ENCODE peak calls at places on chromosomes 13 and 19, in four cellular contexts. S is Peyer's patch, G is body of pancreas, P is gastrocnemius medialis. D is an unnamed sample.

GRCh38 chr19:47729468-47729798 is 15.9 kb upstream of the NOP53 start:
- DNase-seq in P (no peak), G (peak), S (no peak), D (peak)

GRCh38 chr13:43196171-43196611 is 172.8 kb downstream of the DNAJC15 start:
- DNase-seq in P (no peak), G (peak), S (no peak), D (no peak)

GRCh38 chr13:41311607-41312500 is 787 bp downstream of the NAA16 start:
- DNase-seq in P (no peak), S (peak), G (peak), D (peak)

GRCh38 chr19:10227215-10227971 is 3.7 kb downstream of the S1PR2 start:
- DNase-seq in G (peak), P (no peak), S (no peak), D (peak)

GRCh38 chr13:73879346-73880020 is 254.7 kb downstream of the KLF12 start:
- DNase-seq in G (no peak), S (no peak), P (no peak), D (no peak)

GRCh38 chr19:12202250-12202649 is 39.4 kb downstream of the ZNF136 start:
- DNase-seq in S (peak), G (peak), P (no peak), D (peak)

GRCh38 chr13:109156181-109156935 is 526.9 kb downstream of the MYO16 start:
- DNase-seq in S (no peak), P (peak), G (no peak), D (peak)

GRCh38 chr13:110648848-110649421 is 33.6 kb downstream of the NAXD start:
- DNase-seq in P (no peak), S (no peak), G (no peak), D (no peak)

GRCh38 chr19:51096473-51097165 is 11.6 kb downstream of the CTU1 start:
- DNase-seq in S (no peak), G (peak), P (no peak), D (no peak)

GRCh38 chr19:44905437-44906160 is at the start of gene APOE:
- DNase-seq in S (no peak), P (no peak), G (no peak), D (no peak)

GRCh38 chr19:48796468-48797083 is 14.3 kb downstream of the BCAT2 start:
- DNase-seq in G (no peak), S (no peak), P (no peak), D (no peak)

DNA sequence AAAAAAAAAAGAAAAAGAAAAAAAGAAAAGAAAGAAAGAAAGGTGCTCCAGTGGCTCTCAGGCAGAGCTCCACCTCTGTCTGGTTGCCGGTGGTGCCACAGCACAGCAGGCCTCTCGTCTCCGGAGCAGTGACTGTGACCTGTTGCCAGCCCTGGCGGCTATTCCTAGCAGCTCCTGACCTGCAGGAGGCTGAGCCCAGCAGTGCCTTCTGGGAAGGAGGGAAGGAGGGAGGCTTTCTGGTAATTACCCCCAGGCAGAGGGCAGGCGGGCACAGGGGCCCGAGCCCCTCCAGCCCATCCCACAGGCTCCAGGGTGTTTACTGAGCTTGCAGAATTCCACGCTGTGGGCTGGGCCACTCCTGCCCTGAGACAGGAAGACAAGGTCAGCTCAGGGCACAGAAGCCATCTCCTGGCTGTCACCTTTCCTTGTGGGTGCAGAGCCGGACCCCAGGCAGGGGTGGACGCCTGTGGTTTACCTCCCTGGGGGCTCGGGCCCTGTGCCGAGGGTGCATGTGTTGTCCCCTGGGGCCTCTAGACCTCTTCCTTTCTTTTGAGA is 77.9 kb downstream of the GNG7 start:
- DNase-seq in P (peak), S (peak), G (peak), D (peak)
- TF ChIP-seq POLR2A in P (peak), S (no peak), G (no peak), D (peak)

DNA sequence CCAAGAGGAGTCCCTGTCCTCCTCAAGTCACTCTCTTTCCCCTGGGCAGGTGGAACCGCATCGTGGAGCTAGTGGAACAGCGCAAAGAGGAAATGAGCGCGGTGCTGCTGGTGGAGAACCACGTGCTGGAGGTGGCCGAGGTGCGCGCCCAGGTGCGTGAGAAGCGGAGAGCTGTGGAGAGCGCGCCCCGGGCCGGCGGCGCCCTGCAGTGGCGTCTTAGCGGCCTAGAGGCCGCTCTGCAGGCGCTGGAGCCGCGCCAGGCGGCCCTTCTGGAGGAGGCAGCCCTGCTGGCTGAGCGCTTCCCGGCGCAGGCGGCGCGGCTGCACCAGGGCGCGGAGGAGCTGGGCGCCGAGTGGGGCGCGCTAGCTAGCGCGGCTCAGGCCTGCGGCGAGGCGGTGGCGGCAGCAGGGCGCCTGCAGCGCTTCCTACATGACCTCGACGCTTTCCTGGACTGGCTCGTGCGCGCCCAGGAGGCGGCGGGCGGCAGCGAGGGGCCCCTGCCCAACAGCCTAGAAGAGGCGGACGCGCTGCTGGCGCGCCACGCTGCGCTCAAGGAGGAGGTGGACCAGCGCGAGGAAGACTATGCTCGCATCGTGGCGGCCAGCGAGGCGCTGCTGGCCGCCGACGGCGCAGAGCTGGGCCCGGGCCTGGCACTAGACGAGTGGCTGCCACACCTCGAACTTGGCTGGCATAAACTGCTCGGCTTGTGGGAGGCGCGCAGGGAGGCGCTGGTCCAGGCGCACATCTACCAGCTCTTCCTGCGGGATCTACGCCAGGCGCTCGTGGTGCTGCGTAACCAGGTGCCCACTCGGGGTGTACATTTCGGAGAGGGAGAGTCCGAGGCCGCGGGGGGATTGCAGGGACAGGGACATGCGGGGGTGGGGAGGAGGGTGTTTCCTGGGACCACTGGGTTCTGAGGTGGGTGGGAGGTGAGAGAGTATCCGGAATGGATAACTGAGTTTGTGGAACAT is 52.8 kb downstream of the SPTBN4 start:
- DNase-seq in G (peak), P (no peak), S (no peak), D (no peak)
- TF ChIP-seq CTCF in G (no peak), P (no peak), S (no peak), D (no peak)

GRCh38 chr13:81425286-81425685 is 1084.4 kb upstream of the SPRY2 start:
- DNase-seq in G (no peak), S (no peak), P (no peak), D (no peak)
- TF ChIP-seq POLR2A in G (no peak), S (no peak), P (no peak), D (no peak)

DNA sequence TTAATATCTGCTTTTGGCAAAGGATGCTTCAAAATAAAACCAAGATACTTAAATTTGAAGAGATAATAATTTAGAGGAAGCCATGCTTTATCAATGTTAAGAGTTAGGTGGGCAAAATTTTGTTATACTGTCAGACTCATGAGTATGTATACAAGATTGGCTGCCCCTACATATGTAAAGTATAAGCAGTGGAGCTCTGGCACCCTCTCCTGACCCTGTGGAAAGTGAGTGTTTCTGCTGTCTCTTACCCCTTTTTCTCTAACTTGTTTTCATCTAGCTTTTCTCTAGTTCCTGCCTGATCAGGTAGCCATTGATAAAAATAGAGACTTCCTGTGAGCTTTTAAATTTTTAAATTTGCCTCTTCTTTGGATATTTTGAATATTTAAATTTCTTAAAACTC is 710.9 kb upstream of the SPRY2 start:
- DNase-seq in G (no peak), P (no peak), S (no peak), D (no peak)
- TF ChIP-seq CTCF in G (no peak), P (no peak), S (no peak), D (no peak)

D was measured in thyroid gland.